ENCODE peak calls at places on chromosome 19, in eight cellular contexts. C, Y, U, Z, G, R, K and I are unnamed samples.

GRCh38 chr19:6868341-6868740 is 19.0 kb upstream of the ADGRE1 start:
- DNase-seq in Z (no peak), K (no peak), U (no peak), G (no peak), R (no peak), Y (no peak), C (no peak), I (peak)

GRCh38 chr19:14562660-14563589 is 8.9 kb downstream of the NDUFB7 start:
- DNase-seq in C (no peak), R (no peak), K (no peak), Y (no peak), U (no peak), Z (no peak), G (no peak), I (no peak)

GRCh38 chr19:18929311-18929710 is 9.8 kb downstream of the DDX49 start:
- DNase-seq in Y (no peak), U (no peak), Z (no peak), G (no peak), R (no peak), C (no peak), K (no peak), I (no peak)

GRCh38 chr19:21362291-21362690 is 3.5 kb downstream of the ZNF738 start:
- DNase-seq in C (no peak), Y (no peak), K (no peak), R (no peak), U (no peak), Z (no peak), G (no peak), I (no peak)

GRCh38 chr19:8329993-8330392 is 8.7 kb downstream of the RPS28 start:
- DNase-seq in K (no peak), Y (no peak), U (no peak), Z (no peak), C (no peak), G (no peak), R (no peak), I (no peak)

GRCh38 chr19:18021121-18021755 is 13.3 kb downstream of the ARRDC2 start:
- DNase-seq in Y (peak), G (peak), K (no peak), U (peak), C (peak), Z (peak), R (peak), I (peak)

GRCh38 chr19:18119243-18120105 is 21.9 kb downstream of the MAST3 start:
- DNase-seq in U (peak), R (peak), Z (no peak), Y (no peak), K (no peak), G (no peak), C (no peak), I (no peak)

GRCh38 chr19:56015756-56016155 is 29.2 kb downstream of the NLRP5 start:
- DNase-seq in Z (no peak), U (no peak), R (no peak), G (no peak), C (no peak), K (no peak), Y (no peak), I (no peak)

DNA sequence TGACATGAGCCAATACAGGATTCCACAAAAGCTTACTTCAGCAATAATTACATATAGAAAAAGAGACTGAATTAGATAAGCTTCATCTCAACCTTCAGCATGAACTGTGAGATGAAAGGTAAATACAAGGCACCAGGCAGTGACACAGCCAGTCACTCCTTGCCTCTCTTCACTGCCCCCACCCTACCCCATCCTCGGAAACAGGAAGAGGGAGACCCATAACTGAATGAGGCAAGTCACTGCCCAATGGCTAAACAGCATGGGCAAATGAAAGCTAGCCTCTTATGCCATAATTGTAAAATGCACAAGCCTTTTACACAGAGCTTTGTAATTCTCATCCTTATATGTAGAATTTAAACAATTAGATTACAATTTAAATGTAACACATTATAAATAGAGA is 1.7 kb downstream of the ZNF160 start:
- DNase-seq in Y (peak), R (no peak), C (no peak), G (no peak), Z (no peak), U (no peak), K (no peak), I (peak)
- H3K4me3 ChIP-seq in Y (no peak), R (peak), C (no peak), G (no peak), Z (peak), U (no peak), K (no peak), I (peak)

GRCh38 chr19:13014921-13015280 is 19.6 kb downstream of the NFIX start:
- DNase-seq in Y (no peak), R (no peak), Z (no peak), K (no peak), U (no peak), G (no peak), C (no peak), I (no peak)
- H3K27ac ChIP-seq in Y (no peak), R (peak), Z (peak), K (peak), U (peak), G (peak), C (no peak), I (no peak)

GRCh38 chr19:10691178-10691881 is 9.9 kb upstream of the QTRT1 start:
- DNase-seq in Z (no peak), C (no peak), Y (no peak), R (no peak), G (no peak), U (no peak), K (no peak), I (no peak)

GRCh38 chr19:10694706-10695105 is 6.5 kb upstream of the QTRT1 start:
- DNase-seq in R (no peak), U (no peak), Y (no peak), G (no peak), K (no peak), C (no peak), Z (no peak), I (no peak)

GRCh38 chr19:10690351-10690781 is 10.9 kb upstream of the QTRT1 start:
- DNase-seq in Z (no peak), Y (peak), G (no peak), R (no peak), K (no peak), U (no peak), C (no peak), I (peak)

GRCh38 chr19:10691883-10692282 is 9.4 kb upstream of the QTRT1 start:
- DNase-seq in Z (no peak), G (no peak), R (no peak), C (no peak), Y (no peak), U (no peak), K (no peak), I (no peak)

GRCh38 chr19:10692673-10693264 is 8.5 kb upstream of the QTRT1 start:
- DNase-seq in K (no peak), Z (no peak), C (no peak), G (no peak), Y (no peak), U (no peak), R (no peak), I (no peak)
- TF ChIP-seq POLR2A in K (no peak), Z (no peak), C (no peak), G (no peak), Y (peak), U (no peak), R (no peak), I (no peak)

GRCh38 chr19:46623915-46624502 is 880 bp downstream of the PTGIR start:
- DNase-seq in Z (peak), C (no peak), R (no peak), Y (no peak), K (no peak), G (no peak), U (no peak), I (no peak)
- H3K4me3 ChIP-seq in Z (peak), C (no peak), R (peak), Y (no peak), K (no peak), G (no peak), U (no peak), I (no peak)

GRCh38 chr19:16573296-16573695 is 1.1 kb upstream of the SLC35E1 start:
- DNase-seq in G (no peak), R (no peak), U (no peak), Y (no peak), K (no peak), C (no peak), Z (no peak), I (no peak)

GRCh38 chr19:16575861-16576689 is 3.9 kb upstream of the SLC35E1 start:
- DNase-seq in C (no peak), Z (no peak), G (no peak), R (no peak), K (no peak), Y (no peak), U (no peak), I (no peak)

GRCh38 chr19:16573925-16574324 is 1.7 kb upstream of the SLC35E1 start:
- DNase-seq in K (no peak), Z (no peak), R (no peak), C (no peak), Y (no peak), U (no peak), G (no peak), I (no peak)

GRCh38 chr19:16576690-16577530 is 4.7 kb upstream of the SLC35E1 start:
- DNase-seq in Y (no peak), G (no peak), U (no peak), Z (peak), C (no peak), K (no peak), R (no peak), I (no peak)

GRCh38 chr19:16575282-16575681 is 3.1 kb upstream of the SLC35E1 start:
- DNase-seq in Z (no peak), R (no peak), Y (no peak), C (no peak), G (no peak), K (no peak), U (no peak), I (no peak)
- H3K27ac ChIP-seq in Z (no peak), R (no peak), Y (no peak), C (no peak), G (no peak), K (no peak), U (no peak), I (no peak)